ENCODE peak calls at places on chromosomes 2 and 18, in five cellular contexts. K is cardiac muscle cell; E is mammary epithelial cell; O is small intestine; Z is CD4-positive, alpha-beta memory T cell. R is an unnamed sample. For H3K4me1, the result is how much of the 10 kb centered on the place peaks cover.

GRCh38 chr2:56104951-56105350 is 78.8 kb upstream of the CCDC85A start:
- DNase-seq in O (no peak), E (no peak), K (no peak), Z (no peak), R (no peak)

GRCh38 chr18:58069721-58070292 is 25.8 kb downstream of the NEDD4L start:
- DNase-seq in Z (no peak), E (no peak), K (no peak), O (no peak), R (no peak)

GRCh38 chr2:32011566-32011960 is 755 bp upstream of the MEMO1 start:
- DNase-seq in K (no peak), Z (no peak), E (no peak), O (no peak), R (no peak)

GRCh38 chr18:59932401-59932800 is 32.6 kb downstream of the PMAIP1 start:
- DNase-seq in Z (no peak), E (no peak), O (no peak), K (no peak), R (no peak)

GRCh38 chr2:71611781-71612545 is 158.6 kb downstream of the DYSF start:
- DNase-seq in O (no peak), K (no peak), Z (no peak), E (no peak), R (no peak)

GRCh38 chr2:39529836-39530235 is 92.8 kb upstream of the MAP4K3 start:
- DNase-seq in K (no peak), E (no peak), O (no peak), Z (no peak), R (no peak)

GRCh38 chr2:51409920-51410319 is 378.0 kb upstream of the NRXN1 start:
- DNase-seq in O (no peak), E (no peak), K (no peak), Z (no peak), R (no peak)

GRCh38 chr2:176678571-176678970 is 409.3 kb downstream of the MTX2 start:
- DNase-seq in O (no peak), Z (no peak), K (no peak), E (no peak), R (no peak)

GRCh38 chr2:135647836-135648579 is 93.6 kb upstream of the UBXN4 start:
- DNase-seq in Z (no peak), E (no peak), O (no peak), K (no peak), R (no peak)

GRCh38 chr2:227477291-227477690 is 5.3 kb downstream of the AGFG1 start:
- DNase-seq in O (no peak), Z (no peak), E (no peak), K (peak), R (no peak)

GRCh38 chr2:20224716-20225293 is at the start of gene SDC1:
- DNase-seq in K (peak), O (peak), E (peak), Z (no peak), R (no peak)

GRCh38 chr2:201779996-201780673 is 598 bp downstream of the ALS2 start:
- DNase-seq in E (no peak), Z (no peak), K (peak), O (peak), R (no peak)

GRCh38 chr2:146295080-146295670 is 1549.7 kb upstream of the ACVR2A start:
- DNase-seq in E (no peak), K (no peak), Z (no peak), O (no peak), R (no peak)

GRCh38 chr2:197628043-197628500 is 47.3 kb downstream of the RFTN2 start:
- DNase-seq in Z (no peak), K (peak), E (peak), O (no peak), R (no peak)

GRCh38 chr2:239895669-239896068 is 129.5 kb downstream of the NDUFA10 start:
- DNase-seq in K (no peak), E (no peak), O (no peak), Z (no peak), R (no peak)

GRCh38 chr2:12727085-12727484 is 10.3 kb downstream of the TRIB2 start:
- DNase-seq in E (no peak), Z (no peak), O (no peak), K (no peak), R (no peak)

GRCh38 chr2:24448811-24449210 is 42.2 kb upstream of the NCOA1 start:
- DNase-seq in E (no peak), Z (no peak), K (no peak), O (no peak), R (no peak)

DNA sequence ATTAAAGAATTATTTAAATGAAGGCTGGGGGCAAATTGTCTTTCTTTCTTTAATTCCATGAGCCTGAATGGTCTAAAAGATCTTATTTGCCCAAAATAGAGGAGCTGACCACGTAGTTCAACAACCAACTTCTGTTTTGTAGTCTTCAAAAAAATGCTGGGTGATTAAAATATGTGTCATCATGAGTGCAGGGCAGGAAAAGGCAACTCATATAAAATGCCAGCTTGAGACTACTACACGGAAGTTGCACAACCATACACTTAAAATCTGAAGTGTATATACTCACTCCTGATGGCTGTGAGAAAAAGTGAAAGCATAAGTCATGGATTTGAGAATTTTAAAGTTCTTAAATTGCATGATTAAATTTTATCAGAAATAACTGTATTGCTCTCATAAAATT is 210.9 kb downstream of the DYM start:
- DNase-seq in K (peak), O (no peak), Z (no peak), E (peak), R (no peak)
- H3K27ac ChIP-seq in K (no peak), O (no peak), Z (no peak), E (peak), R (no peak)

GRCh38 chr2:96821113-96821512 is 5.0 kb downstream of the CNNM3 start:
- DNase-seq in E (no peak), K (no peak), O (peak), Z (no peak), R (no peak)
- H3K4me3 ChIP-seq in E (no peak), K (no peak), O (no peak), Z (no peak), R (no peak)

GRCh38 chr2:215881582-215881981 is 131.8 kb downstream of the MREG start:
- DNase-seq in E (no peak), K (no peak), O (no peak), Z (no peak), R (no peak)
- H3K4me1 ChIP-seq in E (under half), K (under half), O (under half), Z (under half), R (under half)

GRCh38 chr2:17643031-17643615 is 102.6 kb downstream of the VSNL1 start:
- DNase-seq in Z (no peak), O (peak), K (peak), E (peak), R (no peak)

GRCh38 chr2:17646096-17646554 is 105.6 kb downstream of the VSNL1 start:
- DNase-seq in K (peak), Z (no peak), O (peak), E (peak), R (no peak)

GRCh38 chr2:17648571-17648970 is 105.0 kb downstream of the SMC6 start:
- DNase-seq in O (no peak), Z (no peak), K (no peak), E (no peak), R (no peak)

GRCh38 chr2:17646838-17647701 is 106.5 kb downstream of the SMC6 start:
- DNase-seq in Z (no peak), K (no peak), O (no peak), E (no peak), R (no peak)

DNA sequence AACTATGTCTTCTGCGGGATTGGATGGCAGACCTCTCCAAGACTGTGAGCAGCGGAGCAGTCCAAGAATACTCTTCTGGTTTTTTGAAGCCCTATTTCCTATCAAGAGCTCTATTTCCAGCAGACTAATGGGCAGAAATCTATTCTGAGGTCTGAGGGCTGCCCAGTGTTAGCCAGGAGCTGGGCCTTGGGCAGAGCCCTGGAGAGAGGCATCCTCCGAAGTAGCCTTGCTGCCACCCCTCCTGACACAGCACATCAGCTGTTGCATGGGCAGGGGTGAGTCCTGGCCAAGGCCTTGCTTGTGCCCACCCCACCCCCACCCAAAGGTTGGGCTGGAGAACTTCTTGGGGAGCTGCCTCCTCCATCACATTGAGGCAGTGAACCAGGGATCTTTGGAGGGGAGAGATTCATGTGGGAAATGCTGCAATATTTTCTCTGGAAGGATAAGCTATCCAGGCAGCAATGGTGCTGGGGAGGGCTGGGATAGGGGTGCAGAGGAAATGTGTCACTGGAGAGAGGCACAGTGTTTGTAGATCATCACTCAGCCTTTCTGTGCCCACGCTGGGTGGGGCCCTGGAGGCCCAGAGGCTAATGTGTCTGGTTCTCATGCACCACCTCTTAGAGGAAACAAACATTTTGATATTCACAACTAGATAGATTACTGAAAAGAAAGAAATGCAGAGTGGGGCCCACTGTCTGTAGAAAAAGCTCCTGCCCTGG is 104.7 kb downstream of the VSNL1 start:
- DNase-seq in K (no peak), O (no peak), E (peak), Z (no peak), R (no peak)
- H3K27ac ChIP-seq in K (peak), O (no peak), E (peak), Z (no peak), R (no peak)

DNA sequence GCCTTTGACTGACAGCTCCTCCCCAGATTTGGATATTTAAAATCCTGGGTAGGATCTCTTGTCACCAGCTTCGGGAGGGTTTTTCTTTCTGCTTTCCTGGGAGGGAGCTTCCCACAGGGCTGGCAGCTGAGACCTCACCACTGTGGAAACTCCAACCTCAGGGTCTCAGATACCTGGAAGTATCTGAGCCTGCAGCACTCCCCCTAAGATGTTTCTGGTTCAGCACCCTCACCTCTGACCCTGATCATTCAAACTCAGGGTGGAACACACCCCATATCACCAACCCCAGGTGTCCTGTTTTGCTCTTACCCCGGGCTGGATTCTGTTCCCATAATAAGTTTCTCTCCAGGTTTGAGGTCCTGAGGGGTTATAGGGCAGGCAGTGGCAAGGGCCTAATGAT is 1.9 kb downstream of the SIX2 start:
- DNase-seq in Z (no peak), K (no peak), O (no peak), E (no peak), R (no peak)
- H3K4me3 ChIP-seq in Z (no peak), K (no peak), O (no peak), E (no peak), R (no peak)

DNA sequence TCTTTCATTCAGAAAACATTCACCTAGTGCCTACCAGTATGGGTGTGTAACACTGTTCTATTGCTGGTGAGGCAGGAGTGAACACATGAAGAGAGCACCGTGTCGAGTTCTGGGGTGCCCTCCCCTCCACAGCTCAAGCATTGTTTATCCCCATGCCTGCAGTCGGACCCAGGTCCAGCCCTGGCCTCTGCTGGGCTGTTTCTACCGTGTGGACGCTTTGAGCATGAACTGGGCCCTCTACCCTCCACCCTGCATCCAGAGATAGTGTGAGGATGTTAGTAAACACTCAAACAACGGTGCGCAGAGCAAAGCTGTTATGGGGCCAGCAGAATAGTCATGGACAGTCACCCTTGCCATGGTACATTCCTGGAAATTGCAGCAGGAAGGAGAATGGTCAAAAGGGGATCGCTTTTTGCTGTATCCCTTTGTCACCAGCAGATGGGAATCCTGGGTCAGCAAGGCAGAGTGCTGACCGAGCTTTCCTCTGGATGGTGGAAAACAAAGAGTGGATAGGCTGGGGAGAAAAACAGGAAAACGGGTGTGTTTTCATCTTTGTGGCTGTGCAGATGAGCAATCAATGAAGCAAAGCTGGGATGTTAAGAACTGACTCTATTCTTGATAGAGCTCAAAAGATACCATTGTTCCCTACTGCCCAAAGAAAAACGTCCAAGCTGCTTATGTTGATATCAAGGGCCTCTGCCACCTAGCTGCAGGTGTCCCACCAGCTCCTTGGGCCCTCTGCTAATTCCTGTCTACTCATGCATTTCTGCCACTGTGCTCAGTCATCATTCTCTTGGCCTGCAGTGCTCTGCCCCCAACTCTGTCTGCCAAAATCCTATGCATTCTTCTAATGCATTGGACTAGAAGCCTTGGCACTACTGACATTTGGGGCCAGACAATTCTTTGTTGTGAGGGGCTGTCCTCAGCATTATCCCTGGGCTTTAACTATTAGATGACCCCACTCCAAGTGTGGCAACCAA is 38.7 kb downstream of the REEP1 start:
- DNase-seq in Z (no peak), K (peak), E (no peak), O (no peak), R (no peak)
- H3K4me1 ChIP-seq in Z (under half), K (under half), E (under half), O (under half), R (under half)

DNA sequence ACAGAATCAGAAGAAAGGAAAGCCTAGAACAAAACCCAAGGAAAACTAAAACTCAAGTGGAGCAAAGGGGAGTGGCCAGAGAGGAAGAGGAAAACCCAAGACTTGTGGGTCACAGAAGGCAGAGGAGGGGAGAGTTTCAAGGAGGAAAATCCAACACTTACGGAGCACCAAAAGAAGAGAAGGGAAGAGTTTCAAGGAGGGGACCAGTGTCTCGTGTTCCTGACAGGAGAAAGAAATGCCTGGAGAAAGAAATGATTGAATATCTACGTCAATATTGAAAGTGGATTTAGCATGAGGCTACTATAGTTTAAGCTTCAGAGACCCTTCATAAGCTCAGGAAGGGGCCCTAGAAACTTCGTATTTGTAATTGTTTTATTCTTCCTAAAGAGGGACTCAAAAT is 1.4 kb upstream of the MFSD6 start:
- DNase-seq in K (no peak), O (no peak), Z (no peak), E (no peak), R (no peak)
- H3K27ac ChIP-seq in K (no peak), O (peak), Z (peak), E (no peak), R (peak)

GRCh38 chr2:232362174-232362913 is 16.2 kb upstream of the ALPP start:
- DNase-seq in O (no peak), K (no peak), Z (no peak), E (no peak), R (no peak)

GRCh38 chr2:232361646-232362045 is 16.9 kb upstream of the ALPP start:
- DNase-seq in K (no peak), Z (no peak), E (no peak), O (peak), R (no peak)

GRCh38 chr2:232365621-232366321 is 12.8 kb upstream of the ALPP start:
- DNase-seq in K (peak), E (peak), O (peak), Z (no peak), R (no peak)

GRCh38 chr2:232367016-232367415 is 11.5 kb upstream of the ALPP start:
- DNase-seq in K (no peak), Z (no peak), E (no peak), O (no peak), R (no peak)

GRCh38 chr2:232363784-232364615 is 14.6 kb upstream of the ALPP start:
- DNase-seq in K (peak), O (peak), Z (no peak), E (no peak), R (no peak)
- H3K4me3 ChIP-seq in K (no peak), O (no peak), Z (no peak), E (no peak), R (peak)

GRCh38 chr18:76483780-76484179 is 11.3 kb downstream of the ZNF516 start:
- DNase-seq in E (no peak), K (no peak), Z (no peak), O (peak), R (no peak)
- H3K4me1 ChIP-seq in E (under half), K (under half), Z (under half), O (under half), R (under half)

DNA sequence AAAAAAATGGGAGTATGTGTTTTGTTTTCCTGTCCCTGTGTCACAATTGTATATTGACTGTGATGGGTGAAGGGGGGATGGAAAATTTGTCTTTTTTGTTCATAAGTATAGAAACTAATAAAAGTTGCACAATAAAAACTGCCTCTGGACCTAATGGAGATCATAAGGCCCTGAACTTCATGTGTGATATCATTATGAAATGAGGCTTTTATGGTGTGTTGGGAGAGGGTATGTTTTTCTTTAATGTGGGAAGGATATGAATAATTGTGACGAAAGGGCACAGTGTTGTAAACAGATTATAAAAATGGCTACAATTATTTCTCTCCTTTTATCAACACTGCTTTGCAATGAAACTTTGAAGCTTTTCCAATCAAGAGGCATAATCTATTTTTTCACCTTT is 1889.3 kb upstream of the CELF4 start:
- DNase-seq in Z (no peak), E (no peak), O (no peak), K (no peak), R (no peak)
- H3K27ac ChIP-seq in Z (no peak), E (peak), O (no peak), K (no peak), R (no peak)